ENCODE peak calls at places on chromosomes 5 and 9, in eight cellular contexts. U, O, L, Q, D, M, A and H are unnamed samples.

GRCh38 chr5:67639311-67639710 is 442.7 kb upstream of the CD180 start:
- DNase-seq in U (no peak), Q (no peak), D (no peak), A (no peak), M (peak; percentile 15), L (no peak), O (no peak), H (no peak)

GRCh38 chr9:86945868-86946711 is 1.2 kb downstream of the GAS1 start:
- DNase-seq in D (peak; percentile 66), U (peak; percentile 62), L (peak; percentile 75), A (peak; percentile 30), O (peak; percentile 45), Q (peak; percentile 55), M (peak; percentile 73), H (peak; percentile 82)

GRCh38 chr5:129410488-129410887 is 49.6 kb upstream of the ADAMTS19 start:
- DNase-seq in L (no peak), U (no peak), Q (no peak), D (peak; percentile 56), O (no peak), M (peak; percentile 71), A (no peak), H (no peak)

GRCh38 chr5:40869371-40869770 is 28.2 kb downstream of the CARD6 start:
- DNase-seq in M (no peak), O (no peak), A (no peak), D (no peak), Q (no peak), L (no peak), U (no peak), H (no peak)

GRCh38 chr9:35002623-35003022 is 13.1 kb downstream of the DNAJB5 start:
- DNase-seq in D (no peak), L (no peak), Q (no peak), U (no peak), M (no peak), O (no peak), A (no peak), H (no peak)

GRCh38 chr5:133827001-133827400 is 141.4 kb downstream of the C5orf15 start:
- DNase-seq in A (no peak), U (no peak), L (no peak), O (no peak), M (no peak), Q (no peak), D (no peak), H (peak; percentile 41)

GRCh38 chr5:22998775-22999174 is 145.6 kb upstream of the CDH12 start:
- DNase-seq in L (no peak), Q (no peak), O (no peak), M (no peak), U (no peak), D (no peak), A (no peak), H (no peak)

GRCh38 chr9:133276923-133277322 is 1.9 kb upstream of the ABO start:
- DNase-seq in M (no peak), Q (no peak), A (no peak), U (no peak), D (no peak), L (no peak), O (no peak), H (no peak)

GRCh38 chr5:173321886-173322285 is 6.3 kb downstream of the STC2 start:
- DNase-seq in O (no peak), U (no peak), A (no peak), D (no peak), Q (no peak), L (peak; percentile 40), M (no peak), H (no peak)

GRCh38 chr9:97124256-97124655 is 85.3 kb upstream of the CTSV start:
- DNase-seq in Q (no peak), L (no peak), D (no peak), M (no peak), U (no peak), A (no peak), O (no peak), H (no peak)

GRCh38 chr9:121850366-121850765 is 198.9 kb downstream of the DAB2IP start:
- DNase-seq in U (no peak), L (no peak), Q (no peak), O (no peak), A (no peak), M (no peak), D (no peak), H (no peak)

GRCh38 chr5:75610201-75610600 is 1.1 kb upstream of the ANKDD1B start:
- DNase-seq in O (no peak), A (peak; percentile 6), L (no peak), D (peak; percentile 51), Q (no peak), M (peak; percentile 65), U (no peak), H (no peak)

GRCh38 chr9:35790385-35791291 is 753 bp upstream of the NPR2 start:
- DNase-seq in A (peak; percentile 77), O (peak; percentile 85), U (peak; percentile 63), Q (peak; percentile 78), D (peak; percentile 75), L (peak; percentile 83), M (peak; percentile 90), H (peak; percentile 90)

GRCh38 chr9:84620338-84620737 is 49.2 kb upstream of the NTRK2 start:
- DNase-seq in M (no peak), O (no peak), A (no peak), D (no peak), U (no peak), L (no peak), Q (no peak), H (peak; percentile 27)

DNA sequence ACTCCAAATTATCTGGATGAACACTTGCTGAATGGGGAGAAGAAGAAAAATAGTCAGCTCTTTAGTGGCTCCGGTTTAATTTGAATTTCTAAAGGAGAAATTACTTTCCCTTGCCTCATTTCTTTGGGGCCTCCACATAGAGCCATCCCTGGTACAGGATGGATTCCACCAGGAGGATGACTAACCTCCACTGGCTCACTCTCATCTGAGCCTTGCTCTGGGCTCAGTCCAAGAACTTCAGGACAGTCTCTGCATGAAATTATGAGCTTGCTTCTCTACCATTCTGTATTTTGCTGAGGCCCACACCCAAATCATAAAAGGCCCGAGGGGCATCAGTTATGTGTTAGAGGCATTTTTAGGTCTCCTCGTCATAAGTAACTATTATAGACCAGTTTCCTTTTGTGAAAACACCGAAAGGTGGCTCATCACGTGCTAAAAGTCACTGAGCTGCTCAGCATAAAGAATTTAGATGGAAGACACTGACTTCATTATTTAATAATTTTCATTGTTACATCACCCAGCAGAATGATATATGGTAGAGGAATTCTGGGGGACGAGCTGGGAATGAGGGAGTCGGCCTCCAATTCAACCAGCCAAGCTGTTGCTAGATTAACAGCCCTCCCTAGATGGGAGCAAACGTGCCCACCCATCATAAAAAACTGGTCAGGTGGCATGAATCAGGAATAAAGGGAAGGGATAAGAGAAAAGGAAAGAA is 222.1 kb downstream of the TARS1 start:
- DNase-seq in L (peak; percentile 76), A (no peak), O (no peak), U (peak; percentile 51), D (no peak), Q (no peak), M (no peak), H (no peak)
- H3K4me2 ChIP-seq in L (no peak overlapping the region), A (no peak overlapping the region), O (no peak overlapping the region), U (peak overlapping the region; percentile 8), D (no peak overlapping the region), Q (no peak overlapping the region), M (no peak overlapping the region), H (no peak overlapping the region)

DNA sequence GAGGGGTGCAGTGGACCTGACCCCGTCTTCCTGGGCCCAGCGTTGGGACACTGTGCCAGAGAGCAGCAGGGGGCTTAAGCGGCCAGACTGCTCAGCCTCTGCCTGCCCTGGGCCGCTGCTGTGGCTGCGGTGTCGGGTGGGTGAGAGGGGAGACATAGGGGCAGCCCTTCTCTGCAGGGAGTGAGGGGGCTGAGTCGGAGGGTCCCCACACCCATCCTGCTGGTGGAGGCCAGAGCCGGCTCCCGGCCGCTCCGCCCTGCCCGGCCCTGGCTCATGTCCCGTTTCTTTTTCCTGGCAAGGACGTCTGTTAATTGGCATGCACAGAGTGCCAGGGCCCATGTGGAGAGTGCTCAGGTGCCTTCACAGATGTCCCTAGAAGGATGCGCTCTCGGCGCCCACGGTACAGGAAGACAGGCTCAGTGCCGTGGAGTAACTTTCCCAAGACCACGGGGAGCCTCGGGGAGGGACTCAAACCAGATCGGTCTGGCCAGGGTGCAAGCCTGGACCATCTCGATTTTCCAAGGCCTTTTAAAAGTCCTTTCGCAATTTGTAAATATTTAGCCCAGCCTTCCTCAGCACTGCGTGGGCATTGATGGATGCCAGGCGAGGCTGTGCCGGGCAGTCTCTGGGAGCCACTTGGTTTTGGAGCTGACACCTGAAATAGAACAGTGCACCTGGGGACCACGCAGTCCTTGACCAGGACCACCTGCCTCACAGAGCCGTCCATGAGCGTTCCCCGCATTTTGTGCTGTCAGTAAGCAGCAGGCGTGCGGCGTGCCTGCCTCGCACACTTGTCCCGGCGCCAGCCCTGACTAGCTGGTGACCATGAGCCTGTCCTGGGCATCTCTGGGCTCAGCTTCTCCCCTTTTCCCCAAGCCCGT is 60.9 kb downstream of the RXRA start:
- DNase-seq in O (no peak), L (peak; percentile 24), A (no peak), Q (no peak), D (no peak), U (no peak), M (no peak), H (no peak)
- H3K4me1 ChIP-seq in O (peaks cover 60% of the 10 kb centered on the region), L (peaks cover 23% of the 10 kb centered on the region), A (peaks cover 14% of the 10 kb centered on the region), Q (peaks cover 11% of the 10 kb centered on the region), D (no peaks in the 10 kb centered on the region), U (peaks cover 1% of the 10 kb centered on the region), M (no peaks in the 10 kb centered on the region), H (peaks cover 47% of the 10 kb centered on the region)

DNA sequence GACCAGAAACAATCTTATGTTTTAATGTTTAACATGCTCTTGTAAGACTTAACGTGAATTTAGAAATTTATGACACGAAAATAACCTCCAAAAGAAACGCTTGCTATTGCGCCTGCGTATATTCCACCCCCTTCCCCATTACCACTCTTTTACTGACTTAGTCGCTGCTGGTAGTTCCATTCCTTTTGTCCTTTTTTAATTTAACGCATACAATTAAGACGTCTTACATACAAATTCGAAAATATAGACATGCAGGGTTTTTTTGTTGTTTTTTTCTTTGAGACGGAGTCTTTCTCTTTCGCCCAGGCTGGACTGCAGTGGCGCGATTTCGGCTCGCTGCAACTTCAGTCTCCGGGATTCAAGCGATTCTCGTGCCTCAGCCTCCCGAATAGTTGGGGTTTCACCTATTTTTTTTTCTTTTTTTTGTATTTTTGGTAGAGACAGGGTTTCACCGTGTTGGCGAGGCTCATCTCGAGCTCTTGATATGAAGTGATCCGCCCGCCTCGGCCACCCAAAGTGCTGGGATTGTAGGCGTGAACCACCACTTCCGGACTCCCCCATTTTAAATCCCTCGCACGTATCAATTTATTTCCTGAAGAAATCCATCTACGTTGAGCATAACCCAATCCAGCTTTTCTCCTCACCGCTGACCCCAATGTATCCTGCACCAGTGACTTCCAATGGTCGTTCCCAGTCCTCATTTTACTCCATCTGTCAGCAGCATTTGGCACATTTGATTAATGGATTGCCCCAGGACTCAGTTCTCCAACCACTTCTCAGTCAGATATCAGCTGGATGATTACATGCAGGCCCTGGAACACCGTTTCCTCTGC is 678 bp upstream of the MED7 start:
- DNase-seq in O (peak; percentile 84), A (no peak), U (no peak), M (peak; percentile 18), L (peak; percentile 6), D (no peak), Q (no peak), H (no peak)
- H3K4me2 ChIP-seq in O (peak overlapping the region; percentile 76), A (peak overlapping the region; percentile 83), U (peak overlapping the region; percentile 90), M (peak overlapping the region; percentile 34), L (peak overlapping the region; percentile 95), D (peak overlapping the region; percentile 27), Q (peak overlapping the region; percentile 96), H (peak overlapping the region; percentile 71)

DNA sequence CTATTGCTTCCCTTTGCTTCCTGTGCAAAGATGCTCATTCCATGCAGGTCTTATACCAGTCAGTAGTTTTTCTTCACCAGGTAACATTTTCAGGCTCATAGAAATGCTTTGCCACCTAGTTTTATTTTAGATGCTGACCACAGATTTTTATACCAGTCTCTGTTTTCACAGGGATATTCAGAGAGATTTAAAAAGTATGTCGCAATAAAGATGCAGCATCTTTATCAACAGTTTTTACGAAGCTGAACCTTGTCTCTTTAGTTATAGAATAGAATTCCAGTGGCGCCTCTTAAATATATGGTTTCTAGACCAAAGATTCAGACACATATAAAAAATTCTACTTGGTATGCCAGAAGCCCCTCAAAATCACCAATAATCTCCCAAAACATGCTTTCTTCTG is 155.7 kb upstream of the PCSK5 start:
- DNase-seq in O (no peak), Q (no peak), M (no peak), A (no peak), U (no peak), D (no peak), L (no peak), H (no peak)
- H3K4me1 ChIP-seq in O (no peaks in the 10 kb centered on the region), Q (no peaks in the 10 kb centered on the region), M (no peaks in the 10 kb centered on the region), A (no peaks in the 10 kb centered on the region), U (no peaks in the 10 kb centered on the region), D (no peaks in the 10 kb centered on the region), L (no peaks in the 10 kb centered on the region), H (no peaks in the 10 kb centered on the region)